ENCODE peak calls at places on chromosomes 3 and 15, in eight cellular contexts. F is IMR-90, V is HT1080, Z is EL, Y is posterior vena cava, B is GM04504, X is AG10803, C is A172. S is an unnamed sample.

GRCh38 chr3:171654809-171655208 is 155.5 kb downstream of the PLD1 start:
- DNase-seq in B (peak; percentile 48), C (no peak), Y (no peak), X (peak; percentile 85), F (peak; percentile 31), V (no peak), Z (peak; percentile 28), S (peak; percentile 76)

GRCh38 chr15:63093486-63094205 is 28.0 kb upstream of the LACTB start:
- DNase-seq in B (peak; percentile 47), Z (peak; percentile 75), C (peak; percentile 81), F (peak; percentile 80), Y (peak; percentile 90), V (peak; percentile 77), X (peak; percentile 73), S (peak; percentile 85)

GRCh38 chr3:196639517-196640500 is at the start of gene NRROS:
- DNase-seq in F (peak; percentile 38), X (peak; percentile 26), B (no peak), Z (peak; percentile 65), C (no peak), Y (peak; percentile 90), V (peak; percentile 59), S (peak; percentile 60)

GRCh38 chr3:140902791-140903190 is 38.8 kb upstream of the SLC25A36 start:
- DNase-seq in Z (no peak), Y (no peak), C (no peak), V (no peak), B (no peak), F (no peak), X (no peak), S (no peak)

GRCh38 chr15:71651750-71652186 is 158.6 kb upstream of the NR2E3 start:
- DNase-seq in X (peak; percentile 53), F (peak; percentile 86), C (peak; percentile 62), B (no peak), V (peak; percentile 67), Y (no peak), Z (peak; percentile 41), S (peak; percentile 90)

GRCh38 chr3:112136959-112137693 is 4.1 kb upstream of the GCSAM start:
- DNase-seq in Z (peak; percentile 25), B (no peak), Y (no peak), V (peak; percentile 60), X (peak; percentile 24), C (peak; percentile 42), F (peak; percentile 34), S (peak; percentile 57)

GRCh38 chr3:15536856-15537255 is 15.3 kb upstream of the COLQ start:
- DNase-seq in Y (no peak), Z (no peak), C (no peak), B (no peak), F (no peak), X (no peak), V (no peak), S (no peak)

GRCh38 chr15:31304736-31305365 is 21.8 kb upstream of the KLF13 start:
- DNase-seq in V (no peak), Y (peak; percentile 77), B (no peak), C (no peak), Z (no peak), F (no peak), X (no peak), S (no peak)

GRCh38 chr3:8593022-8593817 is 51.4 kb downstream of the SSUH2 start:
- DNase-seq in X (peak; percentile 71), C (no peak), V (no peak), Y (no peak), Z (no peak), F (peak; percentile 16), B (no peak), S (no peak)

GRCh38 chr3:129310111-129310601 is 31.5 kb downstream of the HMCES start:
- DNase-seq in B (no peak), Y (no peak), Z (no peak), X (no peak), C (peak; percentile 23), F (no peak), V (no peak), S (no peak)

GRCh38 chr3:17645074-17645698 is 97.2 kb downstream of the TBC1D5 start:
- DNase-seq in B (no peak), C (peak; percentile 66), F (peak; percentile 76), X (peak; percentile 76), Z (peak; percentile 63), V (peak; percentile 57), Y (no peak), S (peak; percentile 86)

GRCh38 chr3:126064627-126065258 is 19.2 kb downstream of the SLC41A3 start:
- DNase-seq in C (no peak), Y (no peak), F (no peak), X (no peak), Z (no peak), B (no peak), V (no peak), S (no peak)

GRCh38 chr3:14329116-14329830 is 73.1 kb upstream of the SLC6A6 start:
- DNase-seq in Z (peak; percentile 12), V (peak; percentile 74), F (peak; percentile 56), B (peak; percentile 6), C (peak; percentile 63), X (peak; percentile 27), Y (peak; percentile 16), S (no peak)

GRCh38 chr3:190044142-190044541 is 76.6 kb downstream of the P3H2 start:
- DNase-seq in B (peak; percentile 70), F (peak; percentile 74), X (peak; percentile 86), V (no peak), Z (peak; percentile 31), Y (no peak), C (no peak), S (peak; percentile 16)

GRCh38 chr3:70108072-70108471 is 108.5 kb downstream of the SAMMSON start:
- DNase-seq in C (peak; percentile 8), V (peak; percentile 27), F (peak; percentile 4), Z (peak; percentile 11), X (no peak), Y (no peak), B (no peak), S (peak; percentile 7)

GRCh38 chr3:30583973-30584372 is 22.4 kb upstream of the TGFBR2 start:
- DNase-seq in X (no peak), B (no peak), V (no peak), Z (no peak), Y (no peak), C (no peak), F (no peak), S (no peak)

GRCh38 chr3:195907730-195908438 is 467 bp downstream of the TNK2 start:
- DNase-seq in B (no peak), F (no peak), Y (peak; percentile 80), X (no peak), C (peak; percentile 25), V (peak; percentile 56), Z (peak; percentile 31), S (no peak)

GRCh38 chr15:27475395-27475794 is 504.4 kb downstream of the GABRG3 start:
- DNase-seq in C (no peak), X (no peak), V (no peak), Y (no peak), B (no peak), Z (no peak), F (no peak), S (no peak)

GRCh38 chr3:84223512-84223911 is 735.3 kb upstream of the CADM2 start:
- DNase-seq in Z (no peak), F (no peak), V (no peak), X (no peak), Y (no peak), C (no peak), B (no peak), S (no peak)

GRCh38 chr3:179056326-179056725 is 15.3 kb downstream of the ZMAT3 start:
- DNase-seq in B (no peak), Y (no peak), F (no peak), C (no peak), X (no peak), V (no peak), Z (no peak), S (no peak)

GRCh38 chr3:56135941-56136340 is 332.3 kb downstream of the ERC2 start:
- DNase-seq in Y (no peak), F (no peak), V (no peak), C (peak; percentile 35), B (no peak), Z (no peak), X (peak; percentile 30), S (no peak)

GRCh38 chr3:17481116-17481515 is 261.3 kb downstream of the TBC1D5 start:
- DNase-seq in B (no peak), C (no peak), Z (no peak), Y (no peak), F (no peak), V (no peak), X (no peak), S (no peak)

GRCh38 chr3:42823351-42823750 is 14.1 kb downstream of the ACKR2 start:
- DNase-seq in F (peak; percentile 11), V (no peak), Z (no peak), Y (no peak), B (no peak), X (no peak), C (no peak), S (no peak)

GRCh38 chr3:98839846-98840245 is 61.6 kb downstream of the DCBLD2 start:
- DNase-seq in V (no peak), Y (no peak), Z (no peak), X (no peak), F (peak; percentile 67), C (peak; percentile 50), B (no peak), S (peak; percentile 49)

GRCh38 chr3:181006541-181006940 is 17.0 kb upstream of the DNAJC19 start:
- DNase-seq in F (peak; percentile 4), X (no peak), V (no peak), Y (no peak), C (no peak), B (no peak), Z (no peak), S (no peak)

GRCh38 chr15:92646216-92646615 is 9.4 kb downstream of the FAM174B start:
- DNase-seq in V (no peak), Y (no peak), C (no peak), X (no peak), F (no peak), Z (no peak), B (no peak), S (no peak)

GRCh38 chr15:52626671-52627369 is 52.4 kb downstream of the ATOSA start:
- DNase-seq in X (no peak), F (no peak), C (no peak), B (no peak), Y (no peak), Z (no peak), V (no peak), S (no peak)

GRCh38 chr3:133130168-133130567 is 92.0 kb downstream of the TMEM108 start:
- DNase-seq in C (no peak), F (peak; percentile 48), B (no peak), Y (no peak), X (peak; percentile 8), Z (no peak), V (peak; percentile 52), S (no peak)